ENCODE peak calls at places on chromosomes 6 and 20, in seven cellular contexts. One of them, this sample, is unnamed.

GRCh38 chr20:34949120-34949519 is 6.5 kb downstream of the GSS start:
- DNase-seq in AG09309: no peak
- DNase-seq in NAMALWA: no peak
- DNase-seq in neural crest cell: no peak
- DNase-seq in endothelial cell: no peak
- DNase-seq in effector memory CD4-positive, alpha-beta T cell: no peak
- DNase-seq in DMS 273 treated with DMSO at 0.1 percent for 48 hours: no peak
- DNase-seq in this sample: no peak

GRCh38 chr6:132136976-132137375 is 185.8 kb upstream of the CCN2 start:
- DNase-seq in endothelial cell: no peak
- DNase-seq in AG09309: no peak
- DNase-seq in DMS 273 treated with DMSO at 0.1 percent for 48 hours: no peak
- DNase-seq in neural crest cell: no peak
- DNase-seq in effector memory CD4-positive, alpha-beta T cell: no peak
- DNase-seq in NAMALWA: peak; percentile 61
- DNase-seq in this sample: no peak

GRCh38 chr6:22575190-22575589 is 5.8 kb downstream of the HDGFL1 start:
- DNase-seq in neural crest cell: no peak
- DNase-seq in DMS 273 treated with DMSO at 0.1 percent for 48 hours: no peak
- DNase-seq in AG09309: peak; percentile 14
- DNase-seq in endothelial cell: no peak
- DNase-seq in NAMALWA: no peak
- DNase-seq in effector memory CD4-positive, alpha-beta T cell: no peak
- DNase-seq in this sample: no peak

GRCh38 chr6:141153563-141153962 is 979.2 kb upstream of the GJE1 start:
- DNase-seq in AG09309: no peak
- DNase-seq in NAMALWA: no peak
- DNase-seq in neural crest cell: no peak
- DNase-seq in DMS 273 treated with DMSO at 0.1 percent for 48 hours: no peak
- DNase-seq in effector memory CD4-positive, alpha-beta T cell: no peak
- DNase-seq in endothelial cell: no peak
- DNase-seq in this sample: no peak

GRCh38 chr6:39190545-39191235 is 38.6 kb downstream of the KCNK5 start:
- DNase-seq in effector memory CD4-positive, alpha-beta T cell: no peak
- DNase-seq in NAMALWA: no peak
- DNase-seq in AG09309: no peak
- DNase-seq in DMS 273 treated with DMSO at 0.1 percent for 48 hours: no peak
- DNase-seq in neural crest cell: no peak
- DNase-seq in endothelial cell: no peak
- DNase-seq in this sample: no peak

GRCh38 chr6:23277521-23278227 is 708.3 kb downstream of the HDGFL1 start:
- DNase-seq in DMS 273 treated with DMSO at 0.1 percent for 48 hours: no peak
- DNase-seq in NAMALWA: no peak
- DNase-seq in neural crest cell: no peak
- DNase-seq in effector memory CD4-positive, alpha-beta T cell: no peak
- DNase-seq in AG09309: no peak
- DNase-seq in endothelial cell: no peak
- DNase-seq in this sample: no peak

GRCh38 chr6:83808926-83809325 is 44.2 kb upstream of the RIPPLY2 start:
- DNase-seq in effector memory CD4-positive, alpha-beta T cell: no peak
- DNase-seq in DMS 273 treated with DMSO at 0.1 percent for 48 hours: no peak
- DNase-seq in NAMALWA: no peak
- DNase-seq in AG09309: no peak
- DNase-seq in neural crest cell: no peak
- DNase-seq in endothelial cell: no peak
- DNase-seq in this sample: no peak

GRCh38 chr20:45358282-45359068 is 4.5 kb upstream of the SYS1 start:
- DNase-seq in AG09309: peak; percentile 65
- DNase-seq in NAMALWA: no peak
- DNase-seq in effector memory CD4-positive, alpha-beta T cell: no peak
- DNase-seq in neural crest cell: no peak
- DNase-seq in endothelial cell: no peak
- DNase-seq in DMS 273 treated with DMSO at 0.1 percent for 48 hours: no peak
- DNase-seq in this sample: no peak

GRCh38 chr6:136525586-136526195 is 24.5 kb downstream of the MAP7 start:
- DNase-seq in DMS 273 treated with DMSO at 0.1 percent for 48 hours: no peak
- DNase-seq in endothelial cell: no peak
- DNase-seq in AG09309: no peak
- DNase-seq in neural crest cell: no peak
- DNase-seq in effector memory CD4-positive, alpha-beta T cell: no peak
- DNase-seq in NAMALWA: no peak
- DNase-seq in this sample: no peak

GRCh38 chr6:15754035-15754705 is 91.3 kb upstream of the DTNBP1 start:
- DNase-seq in AG09309: no peak
- DNase-seq in DMS 273 treated with DMSO at 0.1 percent for 48 hours: peak; percentile 7
- DNase-seq in neural crest cell: no peak
- DNase-seq in effector memory CD4-positive, alpha-beta T cell: no peak
- DNase-seq in NAMALWA: no peak
- DNase-seq in endothelial cell: no peak
- DNase-seq in this sample: no peak

GRCh38 chr6:54655162-54655561 is 191.4 kb upstream of the FAM83B start:
- DNase-seq in AG09309: no peak
- DNase-seq in endothelial cell: no peak
- DNase-seq in neural crest cell: no peak
- DNase-seq in DMS 273 treated with DMSO at 0.1 percent for 48 hours: no peak
- DNase-seq in effector memory CD4-positive, alpha-beta T cell: no peak
- DNase-seq in NAMALWA: no peak
- DNase-seq in this sample: no peak

GRCh38 chr6:41021832-41022231 is 17.2 kb downstream of the UNC5CL start:
- DNase-seq in AG09309: peak; percentile 35
- DNase-seq in endothelial cell: no peak
- DNase-seq in effector memory CD4-positive, alpha-beta T cell: no peak
- DNase-seq in DMS 273 treated with DMSO at 0.1 percent for 48 hours: no peak
- DNase-seq in neural crest cell: no peak
- DNase-seq in NAMALWA: no peak
- DNase-seq in this sample: peak; percentile 63

GRCh38 chr20:49103647-49104364 is 57.7 kb downstream of the CSE1L start:
- DNase-seq in effector memory CD4-positive, alpha-beta T cell: no peak
- DNase-seq in endothelial cell: no peak
- DNase-seq in neural crest cell: no peak
- DNase-seq in DMS 273 treated with DMSO at 0.1 percent for 48 hours: no peak
- DNase-seq in NAMALWA: no peak
- DNase-seq in AG09309: no peak
- DNase-seq in this sample: no peak

GRCh38 chr6:34161857-34162515 is 16.1 kb upstream of the GRM4 start:
- DNase-seq in effector memory CD4-positive, alpha-beta T cell: no peak
- DNase-seq in endothelial cell: no peak
- DNase-seq in neural crest cell: no peak
- DNase-seq in NAMALWA: no peak
- DNase-seq in AG09309: no peak
- DNase-seq in DMS 273 treated with DMSO at 0.1 percent for 48 hours: no peak
- DNase-seq in this sample: no peak

GRCh38 chr6:11496152-11497060 is 41.1 kb upstream of the TMEM170B start:
- DNase-seq in DMS 273 treated with DMSO at 0.1 percent for 48 hours: peak; percentile 52
- DNase-seq in neural crest cell: peak; percentile 72
- DNase-seq in AG09309: peak; percentile 64
- DNase-seq in NAMALWA: peak; percentile 94
- DNase-seq in effector memory CD4-positive, alpha-beta T cell: peak; percentile 64
- DNase-seq in endothelial cell: peak; percentile 76
- DNase-seq in this sample: peak; percentile 84